ENCODE peak calls at places on chromosomes 3 and 15, in eight cellular contexts. One of them, this sample, is unnamed.

GRCh38 chr3:14369675-14370669 is 32.4 kb upstream of the SLC6A6 start:
- DNase-seq in activated gamma-delta T cell treated with anti-CD3 and anti-CD28 coated beads, Interleukin-2, amount 50 U/mL, for 16 hours: no peak
- DNase-seq in naive thymus-derived CD4-positive, alpha-beta T cell: no peak
- DNase-seq in mucosa of descending colon: peak
- DNase-seq in GM03348: no peak
- DNase-seq in LHCN-M2: no peak
- DNase-seq in hepatocyte: peak
- DNase-seq in H4: peak
- DNase-seq in this sample: no peak

GRCh38 chr3:64186667-64187064 is 38.6 kb downstream of the PRICKLE2 start:
- DNase-seq in activated gamma-delta T cell treated with anti-CD3 and anti-CD28 coated beads, Interleukin-2, amount 50 U/mL, for 16 hours: no peak
- DNase-seq in naive thymus-derived CD4-positive, alpha-beta T cell: no peak
- DNase-seq in mucosa of descending colon: no peak
- DNase-seq in GM03348: no peak
- DNase-seq in LHCN-M2: no peak
- DNase-seq in hepatocyte: no peak
- DNase-seq in H4: no peak
- DNase-seq in this sample: no peak

GRCh38 chr3:51610708-51611107 is 60.3 kb upstream of the TEX264 start:
- DNase-seq in activated gamma-delta T cell treated with anti-CD3 and anti-CD28 coated beads, Interleukin-2, amount 50 U/mL, for 16 hours: no peak
- DNase-seq in naive thymus-derived CD4-positive, alpha-beta T cell: no peak
- DNase-seq in mucosa of descending colon: no peak
- DNase-seq in GM03348: no peak
- DNase-seq in LHCN-M2: no peak
- DNase-seq in hepatocyte: no peak
- DNase-seq in H4: no peak
- DNase-seq in this sample: no peak

GRCh38 chr15:89452330-89452836 is 44.0 kb downstream of the RHCG start:
- DNase-seq in activated gamma-delta T cell treated with anti-CD3 and anti-CD28 coated beads, Interleukin-2, amount 50 U/mL, for 16 hours: no peak
- DNase-seq in naive thymus-derived CD4-positive, alpha-beta T cell: no peak
- DNase-seq in mucosa of descending colon: no peak
- DNase-seq in GM03348: no peak
- DNase-seq in LHCN-M2: no peak
- DNase-seq in hepatocyte: no peak
- DNase-seq in H4: no peak
- DNase-seq in this sample: no peak

GRCh38 chr15:77821188-77821958 is 188.7 kb upstream of the LINGO1 start:
- DNase-seq in activated gamma-delta T cell treated with anti-CD3 and anti-CD28 coated beads, Interleukin-2, amount 50 U/mL, for 16 hours: no peak
- DNase-seq in naive thymus-derived CD4-positive, alpha-beta T cell: peak
- DNase-seq in mucosa of descending colon: no peak
- DNase-seq in GM03348: peak
- DNase-seq in LHCN-M2: peak
- DNase-seq in hepatocyte: peak
- DNase-seq in H4: peak
- DNase-seq in this sample: peak

GRCh38 chr3:10766049-10766705 is 49.9 kb upstream of the SLC6A11 start:
- DNase-seq in activated gamma-delta T cell treated with anti-CD3 and anti-CD28 coated beads, Interleukin-2, amount 50 U/mL, for 16 hours: no peak
- DNase-seq in naive thymus-derived CD4-positive, alpha-beta T cell: no peak
- DNase-seq in mucosa of descending colon: no peak
- DNase-seq in GM03348: no peak
- DNase-seq in LHCN-M2: no peak
- DNase-seq in hepatocyte: no peak
- DNase-seq in H4: no peak
- DNase-seq in this sample: no peak

GRCh38 chr3:110955301-110955880 is 116.2 kb upstream of the NECTIN3 start:
- DNase-seq in activated gamma-delta T cell treated with anti-CD3 and anti-CD28 coated beads, Interleukin-2, amount 50 U/mL, for 16 hours: no peak
- DNase-seq in naive thymus-derived CD4-positive, alpha-beta T cell: no peak
- DNase-seq in mucosa of descending colon: no peak
- DNase-seq in GM03348: peak
- DNase-seq in LHCN-M2: peak
- DNase-seq in hepatocyte: no peak
- DNase-seq in H4: no peak
- DNase-seq in this sample: no peak

GRCh38 chr15:39589193-39589814 is 8.4 kb downstream of the THBS1 start:
- DNase-seq in activated gamma-delta T cell treated with anti-CD3 and anti-CD28 coated beads, Interleukin-2, amount 50 U/mL, for 16 hours: no peak
- DNase-seq in naive thymus-derived CD4-positive, alpha-beta T cell: no peak
- DNase-seq in mucosa of descending colon: no peak
- DNase-seq in GM03348: no peak
- DNase-seq in LHCN-M2: peak
- DNase-seq in hepatocyte: no peak
- DNase-seq in H4: no peak
- DNase-seq in this sample: no peak

GRCh38 chr3:64915778-64916177 is 228.0 kb upstream of the ADAMTS9 start:
- DNase-seq in activated gamma-delta T cell treated with anti-CD3 and anti-CD28 coated beads, Interleukin-2, amount 50 U/mL, for 16 hours: no peak
- DNase-seq in naive thymus-derived CD4-positive, alpha-beta T cell: no peak
- DNase-seq in mucosa of descending colon: no peak
- DNase-seq in GM03348: no peak
- DNase-seq in LHCN-M2: peak
- DNase-seq in hepatocyte: peak
- DNase-seq in H4: no peak
- DNase-seq in this sample: no peak

GRCh38 chr3:111621535-111621934 is 26.4 kb upstream of the ZBED2 start:
- DNase-seq in activated gamma-delta T cell treated with anti-CD3 and anti-CD28 coated beads, Interleukin-2, amount 50 U/mL, for 16 hours: no peak
- DNase-seq in naive thymus-derived CD4-positive, alpha-beta T cell: no peak
- DNase-seq in mucosa of descending colon: no peak
- DNase-seq in GM03348: no peak
- DNase-seq in LHCN-M2: peak
- DNase-seq in hepatocyte: no peak
- DNase-seq in H4: no peak
- DNase-seq in this sample: peak

GRCh38 chr3:125383744-125384143 is 8.6 kb upstream of the ZNF148 start:
- DNase-seq in activated gamma-delta T cell treated with anti-CD3 and anti-CD28 coated beads, Interleukin-2, amount 50 U/mL, for 16 hours: no peak
- DNase-seq in naive thymus-derived CD4-positive, alpha-beta T cell: no peak
- DNase-seq in mucosa of descending colon: no peak
- DNase-seq in GM03348: no peak
- DNase-seq in LHCN-M2: no peak
- DNase-seq in hepatocyte: no peak
- DNase-seq in H4: no peak
- DNase-seq in this sample: no peak

GRCh38 chr3:192916455-192917257 is 1.0 kb downstream of the MB21D2 start:
- DNase-seq in activated gamma-delta T cell treated with anti-CD3 and anti-CD28 coated beads, Interleukin-2, amount 50 U/mL, for 16 hours: no peak
- DNase-seq in naive thymus-derived CD4-positive, alpha-beta T cell: no peak
- DNase-seq in mucosa of descending colon: peak
- DNase-seq in GM03348: peak
- DNase-seq in LHCN-M2: peak
- DNase-seq in hepatocyte: peak
- DNase-seq in H4: peak
- DNase-seq in this sample: no peak

GRCh38 chr3:64509216-64509615 is 178.6 kb downstream of the ADAMTS9 start:
- DNase-seq in activated gamma-delta T cell treated with anti-CD3 and anti-CD28 coated beads, Interleukin-2, amount 50 U/mL, for 16 hours: no peak
- DNase-seq in naive thymus-derived CD4-positive, alpha-beta T cell: no peak
- DNase-seq in mucosa of descending colon: no peak
- DNase-seq in GM03348: no peak
- DNase-seq in LHCN-M2: no peak
- DNase-seq in hepatocyte: no peak
- DNase-seq in H4: no peak
- DNase-seq in this sample: no peak

GRCh38 chr3:138768946-138769345 is 65.8 kb downstream of the PIK3CB start:
- DNase-seq in activated gamma-delta T cell treated with anti-CD3 and anti-CD28 coated beads, Interleukin-2, amount 50 U/mL, for 16 hours: no peak
- DNase-seq in naive thymus-derived CD4-positive, alpha-beta T cell: no peak
- DNase-seq in mucosa of descending colon: no peak
- DNase-seq in GM03348: no peak
- DNase-seq in LHCN-M2: peak
- DNase-seq in hepatocyte: no peak
- DNase-seq in H4: no peak
- DNase-seq in this sample: no peak

This sample was measured in CMK.